ENCODE peak calls at places on chromosomes 6 and 20, in ten cellular contexts. One of them, this sample, is unnamed.

GRCh38 chr6:33621396-33622388 is 570 bp downstream of the ITPR3 start:
- DNase-seq in breast epithelium: no peak
- DNase-seq in esophagus muscularis mucosa: no peak
- DNase-seq in GM12891: peak
- DNase-seq in HCT116: no peak
- DNase-seq in HepG2: no peak
- DNase-seq in prostate gland: peak
- DNase-seq in transverse colon: peak
- DNase-seq in sigmoid colon: peak
- DNase-seq in H1: peak
- DNase-seq in this sample: peak

GRCh38 chr6:24321538-24322162 is 36.2 kb downstream of the DCDC2 start:
- DNase-seq in GM12891: no peak
- DNase-seq in HepG2: no peak
- DNase-seq in breast epithelium: no peak
- DNase-seq in prostate gland: no peak
- DNase-seq in transverse colon: no peak
- DNase-seq in sigmoid colon: no peak
- DNase-seq in H1: no peak
- DNase-seq in esophagus muscularis mucosa: no peak
- DNase-seq in HCT116: no peak
- DNase-seq in this sample: no peak

GRCh38 chr6:33298773-33299236 is at the start of gene RGL2:
- DNase-seq in breast epithelium: peak
- DNase-seq in sigmoid colon: peak
- DNase-seq in HCT116: no peak
- DNase-seq in GM12891: peak
- DNase-seq in transverse colon: peak
- DNase-seq in esophagus muscularis mucosa: peak
- DNase-seq in HepG2: no peak
- DNase-seq in prostate gland: peak
- DNase-seq in H1: no peak
- DNase-seq in this sample: peak

GRCh38 chr20:62470003-62470402 is 5.8 kb downstream of the GATA5 start:
- DNase-seq in HepG2: no peak
- DNase-seq in HCT116: no peak
- DNase-seq in prostate gland: no peak
- DNase-seq in breast epithelium: no peak
- DNase-seq in transverse colon: no peak
- DNase-seq in esophagus muscularis mucosa: no peak
- DNase-seq in H1: no peak
- DNase-seq in sigmoid colon: no peak
- DNase-seq in GM12891: no peak
- DNase-seq in this sample: no peak

GRCh38 chr20:25065044-25065624 is 7.2 kb upstream of the ACSS1 start:
- DNase-seq in sigmoid colon: peak
- DNase-seq in HepG2: no peak
- DNase-seq in esophagus muscularis mucosa: no peak
- DNase-seq in prostate gland: no peak
- DNase-seq in GM12891: no peak
- DNase-seq in transverse colon: peak
- DNase-seq in HCT116: no peak
- DNase-seq in H1: no peak
- DNase-seq in breast epithelium: peak
- DNase-seq in this sample: no peak

GRCh38 chr6:163941471-163941980 is 527.0 kb downstream of the QKI start:
- DNase-seq in H1: no peak
- DNase-seq in GM12891: no peak
- DNase-seq in HepG2: no peak
- DNase-seq in breast epithelium: no peak
- DNase-seq in transverse colon: no peak
- DNase-seq in esophagus muscularis mucosa: no peak
- DNase-seq in HCT116: no peak
- DNase-seq in sigmoid colon: no peak
- DNase-seq in prostate gland: no peak
- DNase-seq in this sample: no peak

GRCh38 chr6:68718379-68719073 is 83.4 kb downstream of the ADGRB3 start:
- DNase-seq in prostate gland: no peak
- DNase-seq in GM12891: no peak
- DNase-seq in sigmoid colon: no peak
- DNase-seq in HCT116: no peak
- DNase-seq in breast epithelium: no peak
- DNase-seq in esophagus muscularis mucosa: no peak
- DNase-seq in transverse colon: no peak
- DNase-seq in HepG2: no peak
- DNase-seq in H1: no peak
- DNase-seq in this sample: no peak

GRCh38 chr6:94584211-94584610 is 993.1 kb upstream of the MANEA start:
- DNase-seq in transverse colon: no peak
- DNase-seq in sigmoid colon: no peak
- DNase-seq in HCT116: no peak
- DNase-seq in H1: no peak
- DNase-seq in HepG2: no peak
- DNase-seq in prostate gland: no peak
- DNase-seq in breast epithelium: no peak
- DNase-seq in GM12891: no peak
- DNase-seq in esophagus muscularis mucosa: no peak
- DNase-seq in this sample: no peak

GRCh38 chr6:11692451-11693376 is 85.9 kb downstream of the ADTRP start:
- DNase-seq in H1: no peak
- DNase-seq in transverse colon: no peak
- DNase-seq in sigmoid colon: no peak
- DNase-seq in breast epithelium: no peak
- DNase-seq in HCT116: no peak
- DNase-seq in GM12891: no peak
- DNase-seq in esophagus muscularis mucosa: peak
- DNase-seq in HepG2: no peak
- DNase-seq in prostate gland: no peak
- DNase-seq in this sample: no peak

GRCh38 chr6:96075826-96076225 is 60.1 kb downstream of the FUT9 start:
- DNase-seq in transverse colon: no peak
- DNase-seq in esophagus muscularis mucosa: no peak
- DNase-seq in GM12891: no peak
- DNase-seq in HepG2: no peak
- DNase-seq in HCT116: no peak
- DNase-seq in breast epithelium: no peak
- DNase-seq in prostate gland: no peak
- DNase-seq in sigmoid colon: no peak
- DNase-seq in H1: no peak
- DNase-seq in this sample: no peak

GRCh38 chr6:66605011-66605410 is 898.0 kb upstream of the EYS start:
- DNase-seq in H1: no peak
- DNase-seq in prostate gland: no peak
- DNase-seq in breast epithelium: no peak
- DNase-seq in sigmoid colon: no peak
- DNase-seq in HCT116: no peak
- DNase-seq in esophagus muscularis mucosa: no peak
- DNase-seq in transverse colon: no peak
- DNase-seq in GM12891: no peak
- DNase-seq in HepG2: no peak
- DNase-seq in this sample: no peak

GRCh38 chr6:71228461-71229041 is 60.1 kb upstream of the OGFRL1 start:
- DNase-seq in HCT116: no peak
- DNase-seq in prostate gland: no peak
- DNase-seq in sigmoid colon: no peak
- DNase-seq in HepG2: no peak
- DNase-seq in GM12891: no peak
- DNase-seq in H1: no peak
- DNase-seq in esophagus muscularis mucosa: no peak
- DNase-seq in transverse colon: no peak
- DNase-seq in breast epithelium: no peak
- DNase-seq in this sample: no peak

GRCh38 chr20:11796041-11796440 is 121.7 kb upstream of the BTBD3 start:
- DNase-seq in H1: no peak
- DNase-seq in GM12891: no peak
- DNase-seq in HepG2: no peak
- DNase-seq in esophagus muscularis mucosa: no peak
- DNase-seq in prostate gland: no peak
- DNase-seq in transverse colon: no peak
- DNase-seq in breast epithelium: no peak
- DNase-seq in HCT116: no peak
- DNase-seq in sigmoid colon: no peak
- DNase-seq in this sample: no peak

GRCh38 chr6:34021839-34022190 is 124.1 kb downstream of the GRM4 start:
- DNase-seq in H1: no peak
- DNase-seq in esophagus muscularis mucosa: no peak
- DNase-seq in sigmoid colon: no peak
- DNase-seq in prostate gland: peak
- DNase-seq in HepG2: no peak
- DNase-seq in transverse colon: peak
- DNase-seq in GM12891: no peak
- DNase-seq in breast epithelium: no peak
- DNase-seq in HCT116: no peak
- DNase-seq in this sample: no peak

GRCh38 chr6:145784683-145785082 is 29.9 kb downstream of the FBXO30 start:
- DNase-seq in breast epithelium: no peak
- DNase-seq in prostate gland: no peak
- DNase-seq in transverse colon: no peak
- DNase-seq in esophagus muscularis mucosa: no peak
- DNase-seq in sigmoid colon: no peak
- DNase-seq in HCT116: no peak
- DNase-seq in H1: no peak
- DNase-seq in GM12891: no peak
- DNase-seq in HepG2: no peak
- DNase-seq in this sample: no peak

GRCh38 chr6:34383171-34383631 is 9.3 kb downstream of the NUDT3 start:
- DNase-seq in esophagus muscularis mucosa: no peak
- DNase-seq in GM12891: no peak
- DNase-seq in sigmoid colon: no peak
- DNase-seq in H1: no peak
- DNase-seq in HCT116: no peak
- DNase-seq in transverse colon: no peak
- DNase-seq in breast epithelium: no peak
- DNase-seq in prostate gland: no peak
- DNase-seq in HepG2: peak
- DNase-seq in this sample: no peak

GRCh38 chr6:30690403-30691207 is at the start of gene NRM:
- DNase-seq in GM12891: peak
- DNase-seq in transverse colon: peak
- DNase-seq in HCT116: no peak
- DNase-seq in HepG2: peak
- DNase-seq in prostate gland: peak
- DNase-seq in esophagus muscularis mucosa: peak
- DNase-seq in sigmoid colon: peak
- DNase-seq in H1: peak
- DNase-seq in breast epithelium: peak
- DNase-seq in this sample: peak
- TF ChIP-seq POLR2A in GM12891: no peak
- TF ChIP-seq POLR2A in transverse colon: peak
- TF ChIP-seq POLR2A in HCT116: peak
- TF ChIP-seq POLR2A in HepG2: peak
- TF ChIP-seq POLR2A in prostate gland: peak
- TF ChIP-seq POLR2A in esophagus muscularis mucosa: no peak
- TF ChIP-seq POLR2A in sigmoid colon: no peak
- TF ChIP-seq POLR2A in H1: no peak
- TF ChIP-seq POLR2A in breast epithelium: no peak
- TF ChIP-seq POLR2A in this sample: peak

DNA sequence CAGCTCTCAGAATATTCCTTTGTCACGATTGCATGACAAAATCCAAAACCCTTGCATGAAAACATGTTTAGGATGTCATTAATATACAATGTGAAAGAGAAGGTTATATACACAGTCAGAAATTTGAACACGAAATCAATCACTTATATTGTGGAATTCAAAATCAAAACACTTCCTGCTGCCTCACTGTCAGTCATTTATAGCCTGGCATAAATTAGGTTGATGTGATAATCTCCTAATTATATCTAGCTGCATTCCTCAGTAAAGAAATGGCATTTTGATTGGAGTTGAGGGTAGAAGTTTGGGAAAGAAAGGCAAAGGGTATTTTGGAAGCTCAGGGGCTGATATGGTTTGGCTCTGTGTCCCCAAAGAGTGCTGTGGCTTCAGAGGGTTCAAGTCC is 24.1 kb upstream of the BEND6 start:
- DNase-seq in sigmoid colon: no peak
- DNase-seq in breast epithelium: no peak
- DNase-seq in GM12891: no peak
- DNase-seq in HCT116: no peak
- DNase-seq in H1: no peak
- DNase-seq in transverse colon: no peak
- DNase-seq in esophagus muscularis mucosa: no peak
- DNase-seq in prostate gland: no peak
- DNase-seq in HepG2: no peak
- DNase-seq in this sample: no peak
- TF ChIP-seq POLR2AphosphoS5 in sigmoid colon: no peak
- TF ChIP-seq POLR2AphosphoS5 in breast epithelium: no peak
- TF ChIP-seq POLR2AphosphoS5 in GM12891: no peak
- TF ChIP-seq POLR2AphosphoS5 in HCT116: no peak
- TF ChIP-seq POLR2AphosphoS5 in H1: no peak
- TF ChIP-seq POLR2AphosphoS5 in transverse colon: no peak
- TF ChIP-seq POLR2AphosphoS5 in esophagus muscularis mucosa: no peak
- TF ChIP-seq POLR2AphosphoS5 in prostate gland: no peak
- TF ChIP-seq POLR2AphosphoS5 in HepG2: no peak
- TF ChIP-seq POLR2AphosphoS5 in this sample: no peak

DNA sequence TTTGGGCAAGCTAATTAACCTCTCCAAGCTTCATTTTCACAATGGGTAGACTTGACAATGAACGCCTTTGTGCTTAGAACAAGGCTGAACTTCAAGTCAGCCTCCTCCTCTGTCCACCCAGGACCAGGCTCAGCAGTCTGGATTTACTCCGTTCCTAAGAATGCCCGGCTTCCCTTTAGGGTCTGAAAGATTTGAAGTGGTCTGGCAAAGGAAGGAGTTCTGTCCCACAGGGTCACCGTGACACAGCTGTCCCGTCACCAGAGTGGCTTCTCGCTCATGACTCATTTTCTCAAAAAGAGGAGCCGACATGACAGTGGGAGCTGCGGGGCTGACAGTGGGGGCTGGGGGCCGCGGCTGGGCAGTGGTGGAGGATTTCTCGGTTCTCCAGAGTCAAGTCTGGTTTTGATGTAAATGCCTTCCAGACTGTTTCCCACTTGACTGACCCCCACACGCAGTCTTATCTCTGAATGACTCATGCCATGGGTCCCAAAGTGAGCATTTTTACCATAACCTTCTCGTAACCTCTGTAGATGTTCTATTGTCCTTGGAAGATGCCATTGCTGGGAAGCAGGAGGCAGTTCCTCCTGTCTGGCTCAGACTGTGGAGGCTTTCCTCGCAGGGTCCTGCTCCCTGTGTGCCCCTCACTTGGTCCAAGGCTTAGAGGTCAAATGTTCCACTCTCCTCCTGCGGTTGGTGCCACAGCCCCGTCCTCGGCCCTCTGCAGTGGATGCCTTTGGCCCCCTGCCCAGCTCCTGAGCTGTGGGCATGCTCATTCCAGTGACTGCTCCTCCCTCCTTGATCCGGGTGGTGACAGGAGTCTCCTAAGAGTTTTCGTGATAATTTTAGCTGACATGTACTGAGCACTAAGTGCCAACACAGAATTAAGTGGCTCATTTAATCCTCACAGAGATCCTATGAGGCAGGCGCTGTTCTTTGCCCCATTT is 253.1 kb downstream of the FNDC1 start:
- DNase-seq in prostate gland: no peak
- DNase-seq in sigmoid colon: no peak
- DNase-seq in GM12891: no peak
- DNase-seq in H1: no peak
- DNase-seq in breast epithelium: no peak
- DNase-seq in HepG2: no peak
- DNase-seq in HCT116: no peak
- DNase-seq in esophagus muscularis mucosa: no peak
- DNase-seq in transverse colon: no peak
- DNase-seq in this sample: no peak
- TF ChIP-seq POLR2A in prostate gland: no peak
- TF ChIP-seq POLR2A in sigmoid colon: no peak
- TF ChIP-seq POLR2A in GM12891: no peak
- TF ChIP-seq POLR2A in H1: no peak
- TF ChIP-seq POLR2A in breast epithelium: no peak
- TF ChIP-seq POLR2A in HepG2: no peak
- TF ChIP-seq POLR2A in HCT116: no peak
- TF ChIP-seq POLR2A in esophagus muscularis mucosa: no peak
- TF ChIP-seq POLR2A in transverse colon: no peak
- TF ChIP-seq POLR2A in this sample: no peak

GRCh38 chr20:58970146-58970545 is 10.9 kb upstream of the NELFCD start:
- DNase-seq in esophagus muscularis mucosa: no peak
- DNase-seq in HepG2: no peak
- DNase-seq in GM12891: no peak
- DNase-seq in H1: no peak
- DNase-seq in transverse colon: no peak
- DNase-seq in breast epithelium: no peak
- DNase-seq in prostate gland: no peak
- DNase-seq in sigmoid colon: no peak
- DNase-seq in HCT116: no peak
- DNase-seq in this sample: no peak
- TF ChIP-seq POLR2AphosphoS5 in esophagus muscularis mucosa: no peak
- TF ChIP-seq POLR2AphosphoS5 in HepG2: no peak
- TF ChIP-seq POLR2AphosphoS5 in GM12891: no peak
- TF ChIP-seq POLR2AphosphoS5 in H1: no peak
- TF ChIP-seq POLR2AphosphoS5 in transverse colon: no peak
- TF ChIP-seq POLR2AphosphoS5 in breast epithelium: no peak
- TF ChIP-seq POLR2AphosphoS5 in prostate gland: no peak
- TF ChIP-seq POLR2AphosphoS5 in sigmoid colon: no peak
- TF ChIP-seq POLR2AphosphoS5 in HCT116: no peak
- TF ChIP-seq POLR2AphosphoS5 in this sample: no peak